ENCODE peak calls at places on chromosome X, in eight cellular contexts. I is K562, O is small intestine, Z is fibroblast of lung, A is mammary epithelial cell, T is breast epithelium, U is pancreas, H is right cardiac atrium. S is an unnamed sample. For H3K4me1, the result is how much of the 10 kb centered on the place peaks cover.

GRCh38 chrX:440636-441035 is 53.9 kb upstream of the PPP2R3B start:
- DNase-seq in H (no peak), O (no peak), I (no peak), A (no peak), U (no peak), T (no peak), Z (no peak), S (no peak)

GRCh38 chrX:101257448-101258259 is 33.5 kb downstream of the TAF7L start:
- DNase-seq in Z (peak), A (no peak), O (no peak), T (no peak), I (no peak), H (no peak), U (no peak), S (no peak)

GRCh38 chrX:73615022-73615421 is 52.0 kb downstream of the CHIC1 start:
- DNase-seq in I (no peak), H (no peak), U (no peak), T (no peak), O (no peak), Z (no peak), A (no peak), S (no peak)

GRCh38 chrX:138691186-138691585 is 20.3 kb downstream of the FGF13 start:
- DNase-seq in H (no peak), I (no peak), T (no peak), A (no peak), Z (no peak), O (no peak), U (no peak), S (no peak)

GRCh38 chrX:13013353-13014110 is 30.9 kb downstream of the FAM9C start:
- DNase-seq in Z (peak), A (peak), H (peak), U (no peak), O (peak), T (no peak), I (peak), S (peak)

GRCh38 chrX:110276778-110277177 is 41.1 kb downstream of the AMMECR1 start:
- DNase-seq in Z (no peak), H (no peak), U (no peak), T (no peak), A (no peak), I (no peak), O (no peak), S (no peak)

GRCh38 chrX:43581888-43582539 is 74.1 kb upstream of the MAOA start:
- DNase-seq in U (no peak), H (no peak), Z (no peak), A (peak), I (no peak), T (no peak), O (no peak), S (no peak)

GRCh38 chrX:47456080-47456479 is 26.9 kb downstream of the ZNF41 start:
- DNase-seq in A (no peak), H (peak), I (no peak), Z (no peak), O (peak), U (no peak), T (no peak), S (no peak)

GRCh38 chrX:85017721-85018120 is 14.0 kb downstream of the APOOL start:
- DNase-seq in T (no peak), I (no peak), Z (peak), H (no peak), U (no peak), A (no peak), O (no peak), S (no peak)

GRCh38 chrX:56726609-56727008 is 2.4 kb upstream of the NBDY start:
- DNase-seq in A (peak), H (no peak), I (peak), U (no peak), Z (peak), T (no peak), O (peak), S (peak)

GRCh38 chrX:15143050-15143824 is 126.6 kb downstream of the ASB9 start:
- DNase-seq in I (peak), T (peak), A (peak), U (peak), H (peak), Z (peak), O (peak), S (peak)

GRCh38 chrX:155534800-155535199 is 76.4 kb upstream of the F8A3 start:
- DNase-seq in O (no peak), A (no peak), Z (no peak), U (no peak), H (no peak), I (no peak), T (no peak), S (no peak)

GRCh38 chrX:45515262-45516215 is 314.9 kb upstream of the DIPK2B start:
- DNase-seq in U (no peak), A (peak), I (peak), T (no peak), Z (peak), H (peak), O (peak), S (peak)

GRCh38 chrX:638482-639131 is 8.0 kb downstream of the SHOX start:
- DNase-seq in A (no peak), U (no peak), O (peak), T (peak), Z (no peak), H (no peak), I (no peak), S (no peak)

GRCh38 chrX:24395775-24396174 is 35.3 kb downstream of the SUPT20HL1 start:
- DNase-seq in O (peak), U (no peak), Z (peak), I (peak), H (no peak), T (no peak), A (peak), S (peak)

GRCh38 chrX:112945796-112946195 is 105.2 kb upstream of the AMOT start:
- DNase-seq in I (no peak), U (no peak), Z (no peak), H (no peak), A (no peak), T (no peak), O (no peak), S (no peak)

GRCh38 chrX:39427492-39428289 is 626.4 kb downstream of the MID1IP1 start:
- DNase-seq in O (no peak), A (peak), U (no peak), Z (peak), H (no peak), T (no peak), I (no peak), S (no peak)

GRCh38 chrX:39745782-39746181 is 352.0 kb downstream of the BCOR start:
- DNase-seq in Z (no peak), A (no peak), T (no peak), U (no peak), I (no peak), O (no peak), H (no peak), S (no peak)

DNA sequence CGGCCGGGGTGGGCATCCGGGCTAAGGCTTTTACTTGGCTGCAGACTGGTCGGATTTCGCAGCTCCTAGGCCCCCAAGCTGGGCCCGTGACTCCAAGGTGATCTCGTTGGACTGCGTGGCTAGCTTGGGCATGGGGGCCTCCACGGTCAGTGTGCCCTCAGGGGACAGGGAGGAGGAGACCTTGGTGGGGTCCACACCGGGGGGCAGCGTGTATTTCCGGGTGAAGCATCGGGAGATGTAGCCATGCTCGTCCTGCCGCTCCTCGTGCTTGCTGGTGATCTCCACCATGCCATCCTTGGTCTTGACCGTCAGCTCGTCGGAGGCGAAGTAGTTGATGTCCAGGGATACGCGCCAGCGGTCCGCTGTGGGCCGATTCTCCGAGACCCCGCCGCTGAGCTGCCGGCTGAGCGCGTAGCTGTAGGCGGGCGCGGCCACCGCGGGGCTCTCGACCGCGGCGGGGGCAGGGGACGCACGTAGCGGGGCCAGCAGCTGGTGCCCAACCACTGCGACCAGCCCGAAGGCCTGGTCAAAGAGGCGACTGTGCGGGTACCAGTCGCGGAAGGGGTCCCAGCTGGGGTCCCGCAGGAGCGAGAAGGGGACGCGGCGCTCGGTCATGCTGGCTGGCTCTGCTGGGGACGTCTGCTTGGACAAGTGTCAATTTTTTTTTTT is 881 bp upstream of the CACNA1F start:
- DNase-seq in I (no peak), T (no peak), A (no peak), O (no peak), U (no peak), Z (no peak), H (no peak), S (no peak)
- H3K27ac ChIP-seq in I (no peak), T (no peak), A (no peak), O (no peak), U (no peak), Z (no peak), H (no peak), S (no peak)

DNA sequence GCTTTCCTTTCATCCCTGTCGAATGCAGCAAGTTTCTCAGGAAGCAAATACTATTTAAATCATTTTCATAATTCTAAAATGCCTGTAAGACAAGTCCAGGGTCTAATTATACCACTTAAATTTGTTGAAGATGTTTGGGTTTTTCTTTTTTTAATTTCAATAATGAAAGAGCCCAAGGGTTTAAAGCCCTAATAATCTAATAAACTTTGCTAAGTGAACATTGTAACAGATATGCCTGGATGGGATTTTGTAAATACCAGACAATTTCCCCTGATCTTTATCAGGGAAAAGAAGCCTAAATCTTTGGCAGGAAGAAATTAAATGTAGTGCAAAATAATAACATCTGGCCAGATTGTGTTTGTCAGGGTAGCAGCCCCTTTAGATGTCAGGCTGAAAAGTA is 45.7 kb downstream of the GPC3 start:
- DNase-seq in O (no peak), T (no peak), U (no peak), I (no peak), A (no peak), H (no peak), Z (no peak), S (no peak)
- H3K4me1 ChIP-seq in O (under half), T (under half), U (under half), I (under half), A (under half), H (under half), Z (under half), S (under half)

DNA sequence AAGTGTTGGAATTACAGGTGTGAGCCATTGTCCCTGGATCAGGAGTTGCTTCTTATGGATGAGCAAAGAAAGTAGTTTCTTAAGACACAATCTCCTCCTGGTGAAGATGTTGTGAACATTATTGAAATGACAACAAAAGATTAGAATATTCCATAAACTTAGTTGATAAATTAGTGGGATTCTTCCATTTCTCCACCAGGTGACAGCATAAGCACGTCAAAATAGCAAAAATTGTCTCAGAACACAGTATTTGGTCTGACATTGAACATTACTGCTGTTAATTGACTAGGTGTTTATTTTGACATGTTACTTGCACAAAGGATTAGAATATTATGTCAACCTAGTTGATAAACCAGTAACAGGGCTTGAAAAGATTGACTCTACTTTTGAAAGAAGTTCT is 21.6 kb downstream of the CLDN34 start:
- DNase-seq in A (no peak), U (no peak), H (no peak), Z (peak), O (no peak), T (no peak), I (no peak), S (peak)
- H3K27ac ChIP-seq in A (no peak), U (no peak), H (no peak), Z (no peak), O (no peak), T (no peak), I (no peak), S (no peak)

GRCh38 chrX:19760345-19760744 is 127.1 kb downstream of the SH3KBP1 start:
- DNase-seq in Z (no peak), H (no peak), O (no peak), U (no peak), A (no peak), T (no peak), I (no peak), S (no peak)
- H3K4me1 ChIP-seq in Z (under half), H (under half), O (under half), U (under half), A (under half), T (under half), I (under half), S (half or more)

DNA sequence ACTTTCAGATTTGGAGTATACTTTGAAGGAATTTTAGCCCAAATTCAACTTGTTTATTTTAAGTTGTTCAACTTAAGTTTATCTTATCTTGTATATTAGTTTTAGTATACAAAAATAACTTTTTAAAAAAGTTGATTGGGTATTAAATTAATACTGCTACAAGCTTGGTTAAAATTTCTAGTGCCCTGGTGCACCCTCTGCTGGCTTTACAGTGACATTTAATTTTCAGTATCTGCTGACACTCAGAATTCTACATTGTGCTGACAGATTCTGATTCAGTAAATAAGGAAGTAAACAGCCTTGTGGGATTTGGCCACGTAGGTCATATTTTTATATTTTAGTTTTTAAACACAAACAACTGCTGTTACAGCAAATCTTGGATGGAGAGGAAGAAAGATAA is 2.9 kb downstream of the EDA start:
- DNase-seq in T (no peak), I (no peak), Z (peak), H (no peak), A (no peak), O (peak), U (no peak), S (peak)
- H3K27ac ChIP-seq in T (no peak), I (no peak), Z (no peak), H (no peak), A (no peak), O (no peak), U (no peak), S (no peak)

GRCh38 chrX:10034740-10035260 is 67.6 kb downstream of the CLDN34 start:
- DNase-seq in T (no peak), U (no peak), Z (no peak), H (no peak), A (no peak), O (no peak), I (no peak), S (no peak)

GRCh38 chrX:10030570-10030969 is 63.4 kb downstream of the CLDN34 start:
- DNase-seq in O (no peak), U (no peak), A (no peak), Z (peak), T (no peak), I (no peak), H (no peak), S (no peak)

GRCh38 chrX:10033360-10034007 is 66.3 kb downstream of the CLDN34 start:
- DNase-seq in H (no peak), Z (no peak), I (no peak), O (no peak), A (no peak), T (no peak), U (no peak), S (no peak)

GRCh38 chrX:10032147-10032546 is 65.0 kb downstream of the CLDN34 start:
- DNase-seq in Z (no peak), T (no peak), O (no peak), A (no peak), U (no peak), I (peak), H (no peak), S (no peak)

DNA sequence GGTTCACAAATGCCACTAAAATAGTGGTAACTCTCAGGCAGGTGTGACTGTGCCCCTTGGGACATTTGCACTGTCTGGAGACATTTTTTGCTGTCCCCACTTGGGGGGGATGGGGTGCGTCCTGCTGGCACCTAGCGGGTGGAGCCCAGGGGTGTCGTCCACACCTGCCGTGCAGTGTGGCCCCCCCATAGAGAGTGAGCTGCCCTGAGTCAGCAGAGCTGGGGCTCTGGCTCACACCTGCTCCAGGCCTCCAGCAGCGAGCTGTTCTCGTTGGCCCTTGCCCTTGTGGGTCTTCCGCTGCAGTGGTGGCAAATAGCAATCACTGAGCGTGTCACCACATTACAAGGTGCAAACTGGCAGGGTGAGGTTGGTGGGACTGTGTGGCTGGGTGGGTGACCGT is 64.6 kb downstream of the CLDN34 start:
- DNase-seq in Z (no peak), O (no peak), I (no peak), H (no peak), T (no peak), A (no peak), U (no peak), S (no peak)
- H3K4me1 ChIP-seq in Z (under half), O (under half), I (under half), H (under half), T (under half), A (under half), U (under half), S (under half)

GRCh38 chrX:119482041-119482440 is 13.8 kb downstream of the SLC25A5 start:
- DNase-seq in A (no peak), O (no peak), T (no peak), I (no peak), U (no peak), Z (no peak), H (no peak), S (no peak)
- H3K27ac ChIP-seq in A (no peak), O (peak), T (no peak), I (no peak), U (peak), Z (no peak), H (peak), S (peak)

GRCh38 chrX:153875391-153876111 is 10.4 kb downstream of the L1CAM start:
- DNase-seq in O (peak), H (peak), U (peak), T (peak), A (no peak), Z (peak), I (peak), S (peak)

GRCh38 chrX:153878969-153879653 is 6.9 kb downstream of the L1CAM start:
- DNase-seq in U (no peak), T (no peak), Z (no peak), A (no peak), O (no peak), H (no peak), I (no peak), S (no peak)

GRCh38 chrX:153878285-153878779 is 7.6 kb downstream of the L1CAM start:
- DNase-seq in H (no peak), U (no peak), A (no peak), T (no peak), O (no peak), Z (no peak), I (no peak), S (no peak)

GRCh38 chrX:153876112-153876491 is 9.9 kb downstream of the L1CAM start:
- DNase-seq in T (no peak), A (no peak), U (no peak), I (no peak), O (no peak), H (no peak), Z (no peak), S (no peak)

DNA sequence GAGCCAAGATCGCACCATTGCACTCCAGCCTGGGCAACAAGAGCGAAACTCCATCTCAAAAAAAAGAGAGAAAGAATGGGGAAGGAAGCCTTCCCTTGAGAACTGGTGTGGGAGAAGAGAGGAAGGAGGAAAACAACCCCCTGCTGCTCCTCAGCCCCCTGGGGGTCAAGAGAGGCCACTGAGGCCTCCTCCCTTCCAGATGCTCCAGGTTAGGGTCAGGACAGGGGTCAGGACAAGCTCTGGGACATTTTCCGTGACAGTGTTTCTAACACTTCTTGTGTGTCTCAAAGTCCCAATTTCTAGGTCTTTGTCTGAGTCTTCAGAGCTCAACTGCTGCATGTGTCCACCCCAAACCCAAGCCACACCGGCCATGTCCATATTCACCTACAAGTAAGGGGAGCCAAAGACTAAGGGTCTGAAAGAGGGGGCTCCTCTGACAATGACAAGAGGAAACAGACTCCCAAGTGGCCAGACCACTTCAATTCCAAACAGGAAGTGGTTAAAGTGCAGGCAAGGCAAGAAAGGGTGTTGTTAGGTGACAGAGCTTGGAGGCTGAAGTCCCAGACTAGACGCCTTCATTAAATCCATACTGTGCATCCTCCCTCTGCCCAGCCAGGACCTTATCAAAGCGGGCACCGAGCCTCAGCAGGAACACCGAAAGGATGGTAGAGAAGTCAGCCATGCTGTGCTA is 8.3 kb downstream of the L1CAM start:
- DNase-seq in H (no peak), A (no peak), Z (no peak), T (no peak), O (no peak), U (no peak), I (no peak), S (no peak)
- H3K4me1 ChIP-seq in H (under half), A (under half), Z (under half), T (under half), O (under half), U (under half), I (under half), S (under half)